ENCODE peak calls at places on chromosomes 6 and 20, in four cellular contexts. W, A, V and O are unnamed samples.
A peak's percentile ranks its signal among the peaks of the same experiment; 100 is the strongest.

GRCh38 chr6:159033160-159034049 is 11.4 kb downstream of the TAGAP start:
- DNase-seq in A (no peak), V (no peak), W (no peak), O (no peak)

GRCh38 chr6:782141-782540 is 89.2 kb upstream of the EXOC2 start:
- DNase-seq in W (no peak), V (no peak), A (no peak), O (no peak)

GRCh38 chr6:28695671-28696537 is 170.2 kb downstream of the GPX5 start:
- DNase-seq in A (no peak), W (no peak), V (no peak), O (no peak)

GRCh38 chr6:65566117-65566516 is 140.9 kb downstream of the EYS start:
- DNase-seq in V (no peak), W (no peak), A (no peak), O (no peak)

GRCh38 chr20:38810926-38811325 is 5.4 kb downstream of the PPP1R16B start:
- DNase-seq in W (no peak), V (no peak), A (no peak), O (no peak)

GRCh38 chr20:7693761-7694160 is 246.5 kb downstream of the HAO1 start:
- DNase-seq in W (no peak), A (no peak), V (no peak), O (no peak)

GRCh38 chr6:92270365-92270764 is 1149.0 kb downstream of the EPHA7 start:
- DNase-seq in V (no peak), A (no peak), W (no peak), O (no peak)

GRCh38 chr6:139820191-139820590 is 445.7 kb upstream of the CITED2 start:
- DNase-seq in W (peak; percentile 20), V (no peak), A (no peak), O (no peak)

GRCh38 chr6:34523441-34524206 is 32.5 kb downstream of the SPDEF start:
- DNase-seq in W (no peak), V (no peak), A (no peak), O (no peak)